ENCODE peak calls at places on chromosomes 5 and 9, in eight cellular contexts. One of them, this sample, is unnamed.

GRCh38 chr5:34858798-34859197 is 19.8 kb downstream of the TTC23L start:
- DNase-seq in psoas muscle: no peak
- DNase-seq in SK-N-SH: no peak
- DNase-seq in tibial nerve: no peak
- DNase-seq in fibroblast of lung: peak
- DNase-seq in testis: no peak
- DNase-seq in osteoblast: no peak
- DNase-seq in brain microvascular endothelial cell: no peak
- DNase-seq in this sample: no peak

GRCh38 chr9:76525196-76525595 is 66.2 kb downstream of the GCNT1 start:
- DNase-seq in psoas muscle: no peak
- DNase-seq in testis: no peak
- DNase-seq in tibial nerve: no peak
- DNase-seq in fibroblast of lung: no peak
- DNase-seq in SK-N-SH: no peak
- DNase-seq in brain microvascular endothelial cell: no peak
- DNase-seq in osteoblast: no peak
- DNase-seq in this sample: no peak

GRCh38 chr5:150567031-150567680 is 59.2 kb downstream of the NDST1 start:
- DNase-seq in osteoblast: no peak
- DNase-seq in tibial nerve: no peak
- DNase-seq in psoas muscle: no peak
- DNase-seq in brain microvascular endothelial cell: peak
- DNase-seq in SK-N-SH: no peak
- DNase-seq in testis: no peak
- DNase-seq in fibroblast of lung: peak
- DNase-seq in this sample: no peak

GRCh38 chr9:1007312-1007711 is 30.9 kb downstream of the DMRT3 start:
- DNase-seq in brain microvascular endothelial cell: no peak
- DNase-seq in tibial nerve: no peak
- DNase-seq in fibroblast of lung: no peak
- DNase-seq in psoas muscle: no peak
- DNase-seq in SK-N-SH: no peak
- DNase-seq in osteoblast: no peak
- DNase-seq in testis: no peak
- DNase-seq in this sample: no peak

GRCh38 chr9:126407125-126407870 is 80.7 kb downstream of the MVB12B start:
- DNase-seq in osteoblast: no peak
- DNase-seq in tibial nerve: no peak
- DNase-seq in psoas muscle: no peak
- DNase-seq in testis: no peak
- DNase-seq in fibroblast of lung: peak
- DNase-seq in SK-N-SH: no peak
- DNase-seq in brain microvascular endothelial cell: no peak
- DNase-seq in this sample: no peak

GRCh38 chr9:36136894-36137391 is 410 bp downstream of the GLIPR2 start:
- DNase-seq in osteoblast: peak
- DNase-seq in psoas muscle: no peak
- DNase-seq in brain microvascular endothelial cell: no peak
- DNase-seq in tibial nerve: no peak
- DNase-seq in testis: no peak
- DNase-seq in fibroblast of lung: peak
- DNase-seq in SK-N-SH: peak
- DNase-seq in this sample: no peak

GRCh38 chr5:158285771-158286170 is 426.8 kb upstream of the CLINT1 start:
- DNase-seq in SK-N-SH: no peak
- DNase-seq in fibroblast of lung: no peak
- DNase-seq in osteoblast: no peak
- DNase-seq in psoas muscle: no peak
- DNase-seq in testis: no peak
- DNase-seq in brain microvascular endothelial cell: no peak
- DNase-seq in tibial nerve: no peak
- DNase-seq in this sample: no peak

GRCh38 chr5:96300986-96301385 is 132.1 kb downstream of the PCSK1 start:
- DNase-seq in tibial nerve: no peak
- DNase-seq in brain microvascular endothelial cell: no peak
- DNase-seq in SK-N-SH: no peak
- DNase-seq in psoas muscle: no peak
- DNase-seq in fibroblast of lung: no peak
- DNase-seq in osteoblast: no peak
- DNase-seq in testis: no peak
- DNase-seq in this sample: no peak

GRCh38 chr9:137453643-137454081 is 5.5 kb downstream of the NSMF start:
- DNase-seq in osteoblast: peak
- DNase-seq in testis: peak
- DNase-seq in SK-N-SH: peak
- DNase-seq in brain microvascular endothelial cell: peak
- DNase-seq in tibial nerve: peak
- DNase-seq in fibroblast of lung: peak
- DNase-seq in psoas muscle: peak
- DNase-seq in this sample: peak

GRCh38 chr5:40831346-40832210 is 3.4 kb downstream of the RPL37 start:
- DNase-seq in SK-N-SH: no peak
- DNase-seq in fibroblast of lung: peak
- DNase-seq in tibial nerve: no peak
- DNase-seq in testis: no peak
- DNase-seq in brain microvascular endothelial cell: no peak
- DNase-seq in osteoblast: no peak
- DNase-seq in psoas muscle: no peak
- DNase-seq in this sample: no peak
- H3K27ac ChIP-seq in SK-N-SH: no peak
- H3K27ac ChIP-seq in fibroblast of lung: no peak
- H3K27ac ChIP-seq in tibial nerve: no peak
- H3K27ac ChIP-seq in testis: no peak
- H3K27ac ChIP-seq in brain microvascular endothelial cell: peak
- H3K27ac ChIP-seq in osteoblast: peak
- H3K27ac ChIP-seq in psoas muscle: no peak
- H3K27ac ChIP-seq in this sample: no peak

GRCh38 chr5:132103969-132104391 is 30.4 kb downstream of the CSF2 start:
- DNase-seq in testis: no peak
- DNase-seq in fibroblast of lung: no peak
- DNase-seq in tibial nerve: no peak
- DNase-seq in brain microvascular endothelial cell: no peak
- DNase-seq in SK-N-SH: no peak
- DNase-seq in osteoblast: no peak
- DNase-seq in psoas muscle: no peak
- DNase-seq in this sample: no peak

GRCh38 chr5:132104561-132104960 is 31.0 kb downstream of the CSF2 start:
- DNase-seq in brain microvascular endothelial cell: no peak
- DNase-seq in fibroblast of lung: peak
- DNase-seq in testis: no peak
- DNase-seq in osteoblast: peak
- DNase-seq in SK-N-SH: no peak
- DNase-seq in psoas muscle: no peak
- DNase-seq in tibial nerve: no peak
- DNase-seq in this sample: no peak

GRCh38 chr5:132102101-132102701 is 28.6 kb downstream of the CSF2 start:
- DNase-seq in osteoblast: peak
- DNase-seq in testis: no peak
- DNase-seq in tibial nerve: no peak
- DNase-seq in SK-N-SH: no peak
- DNase-seq in brain microvascular endothelial cell: no peak
- DNase-seq in psoas muscle: no peak
- DNase-seq in fibroblast of lung: peak
- DNase-seq in this sample: no peak

GRCh38 chr5:132102944-132103343 is 29.4 kb downstream of the CSF2 start:
- DNase-seq in osteoblast: no peak
- DNase-seq in tibial nerve: no peak
- DNase-seq in psoas muscle: no peak
- DNase-seq in SK-N-SH: no peak
- DNase-seq in fibroblast of lung: no peak
- DNase-seq in brain microvascular endothelial cell: no peak
- DNase-seq in testis: no peak
- DNase-seq in this sample: no peak

DNA sequence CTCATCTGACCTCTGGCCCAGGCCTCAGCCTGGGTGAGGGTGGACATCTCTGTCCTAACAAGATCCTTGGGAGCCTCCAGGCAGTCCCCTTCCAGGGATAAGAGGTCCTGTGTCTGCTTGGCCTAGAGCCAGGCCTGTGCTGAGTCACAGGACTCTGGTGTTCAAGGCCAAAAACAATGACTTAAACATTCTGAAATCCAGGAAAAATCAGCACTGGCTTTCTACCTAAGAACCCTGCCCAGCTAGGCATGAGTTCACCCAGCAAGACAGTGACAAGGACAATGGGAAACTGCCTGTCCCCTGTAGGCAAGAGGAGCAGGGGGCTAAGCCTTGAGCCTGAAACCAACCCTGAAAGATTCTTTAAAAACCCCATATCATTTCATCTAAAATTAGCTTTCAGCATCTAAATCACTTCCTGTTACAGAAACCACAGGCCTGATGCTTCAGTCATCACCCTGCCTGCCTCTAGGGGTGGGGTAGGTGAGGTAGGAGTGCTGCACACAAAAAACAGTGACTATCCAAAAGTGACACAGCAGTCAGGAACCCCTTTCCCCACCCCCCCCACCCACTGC is 29.9 kb downstream of the CSF2 start:
- DNase-seq in brain microvascular endothelial cell: peak
- DNase-seq in fibroblast of lung: peak
- DNase-seq in tibial nerve: peak
- DNase-seq in testis: peak
- DNase-seq in psoas muscle: peak
- DNase-seq in osteoblast: peak
- DNase-seq in SK-N-SH: peak
- DNase-seq in this sample: no peak
- H3K4me3 ChIP-seq in brain microvascular endothelial cell: no peak
- H3K4me3 ChIP-seq in fibroblast of lung: no peak
- H3K4me3 ChIP-seq in tibial nerve: no peak
- H3K4me3 ChIP-seq in testis: no peak
- H3K4me3 ChIP-seq in psoas muscle: no peak
- H3K4me3 ChIP-seq in osteoblast: no peak
- H3K4me3 ChIP-seq in SK-N-SH: no peak
- H3K4me3 ChIP-seq in this sample: no peak

GRCh38 chr5:134911285-134912215 is 6.6 kb downstream of the PCBD2 start:
- DNase-seq in testis: no peak
- DNase-seq in fibroblast of lung: no peak
- DNase-seq in psoas muscle: no peak
- DNase-seq in osteoblast: no peak
- DNase-seq in tibial nerve: no peak
- DNase-seq in brain microvascular endothelial cell: no peak
- DNase-seq in SK-N-SH: no peak
- DNase-seq in this sample: peak

GRCh38 chr5:134913795-134914194 is 8.9 kb downstream of the PCBD2 start:
- DNase-seq in fibroblast of lung: no peak
- DNase-seq in psoas muscle: no peak
- DNase-seq in tibial nerve: no peak
- DNase-seq in osteoblast: peak
- DNase-seq in testis: no peak
- DNase-seq in SK-N-SH: no peak
- DNase-seq in brain microvascular endothelial cell: no peak
- DNase-seq in this sample: no peak

GRCh38 chr5:134913254-134913653 is 8.3 kb downstream of the PCBD2 start:
- DNase-seq in brain microvascular endothelial cell: no peak
- DNase-seq in tibial nerve: no peak
- DNase-seq in testis: peak
- DNase-seq in psoas muscle: no peak
- DNase-seq in fibroblast of lung: no peak
- DNase-seq in SK-N-SH: no peak
- DNase-seq in osteoblast: no peak
- DNase-seq in this sample: no peak

GRCh38 chr5:134920848-134921575 is 16.1 kb downstream of the PCBD2 start:
- DNase-seq in brain microvascular endothelial cell: no peak
- DNase-seq in psoas muscle: no peak
- DNase-seq in fibroblast of lung: no peak
- DNase-seq in SK-N-SH: no peak
- DNase-seq in testis: no peak
- DNase-seq in tibial nerve: no peak
- DNase-seq in osteoblast: peak
- DNase-seq in this sample: no peak

GRCh38 chr5:134917070-134917831 is 12.3 kb downstream of the PCBD2 start:
- DNase-seq in fibroblast of lung: no peak
- DNase-seq in psoas muscle: no peak
- DNase-seq in SK-N-SH: no peak
- DNase-seq in testis: no peak
- DNase-seq in brain microvascular endothelial cell: no peak
- DNase-seq in tibial nerve: no peak
- DNase-seq in osteoblast: peak
- DNase-seq in this sample: peak
- TF ChIP-seq CTCF in fibroblast of lung: peak
- TF ChIP-seq CTCF in psoas muscle: no peak
- TF ChIP-seq CTCF in SK-N-SH: peak
- TF ChIP-seq CTCF in testis: no peak
- TF ChIP-seq CTCF in brain microvascular endothelial cell: peak
- TF ChIP-seq CTCF in tibial nerve: no peak
- TF ChIP-seq CTCF in osteoblast: peak
- TF ChIP-seq CTCF in this sample: peak

GRCh38 chr5:154196955-154197652 is 6.6 kb downstream of the GALNT10 start:
- DNase-seq in brain microvascular endothelial cell: peak
- DNase-seq in osteoblast: no peak
- DNase-seq in psoas muscle: no peak
- DNase-seq in testis: no peak
- DNase-seq in SK-N-SH: peak
- DNase-seq in tibial nerve: no peak
- DNase-seq in fibroblast of lung: peak
- DNase-seq in this sample: no peak

GRCh38 chr5:154199671-154200220 is 9.2 kb downstream of the GALNT10 start:
- DNase-seq in psoas muscle: no peak
- DNase-seq in osteoblast: no peak
- DNase-seq in SK-N-SH: no peak
- DNase-seq in testis: no peak
- DNase-seq in fibroblast of lung: no peak
- DNase-seq in tibial nerve: no peak
- DNase-seq in brain microvascular endothelial cell: no peak
- DNase-seq in this sample: no peak

GRCh38 chr5:154198611-154199230 is 8.2 kb downstream of the GALNT10 start:
- DNase-seq in psoas muscle: no peak
- DNase-seq in tibial nerve: no peak
- DNase-seq in osteoblast: peak
- DNase-seq in SK-N-SH: no peak
- DNase-seq in testis: no peak
- DNase-seq in fibroblast of lung: peak
- DNase-seq in brain microvascular endothelial cell: peak
- DNase-seq in this sample: no peak

GRCh38 chr5:154199263-154199662 is 8.7 kb downstream of the GALNT10 start:
- DNase-seq in SK-N-SH: no peak
- DNase-seq in tibial nerve: no peak
- DNase-seq in brain microvascular endothelial cell: no peak
- DNase-seq in fibroblast of lung: no peak
- DNase-seq in osteoblast: no peak
- DNase-seq in testis: no peak
- DNase-seq in psoas muscle: no peak
- DNase-seq in this sample: no peak

DNA sequence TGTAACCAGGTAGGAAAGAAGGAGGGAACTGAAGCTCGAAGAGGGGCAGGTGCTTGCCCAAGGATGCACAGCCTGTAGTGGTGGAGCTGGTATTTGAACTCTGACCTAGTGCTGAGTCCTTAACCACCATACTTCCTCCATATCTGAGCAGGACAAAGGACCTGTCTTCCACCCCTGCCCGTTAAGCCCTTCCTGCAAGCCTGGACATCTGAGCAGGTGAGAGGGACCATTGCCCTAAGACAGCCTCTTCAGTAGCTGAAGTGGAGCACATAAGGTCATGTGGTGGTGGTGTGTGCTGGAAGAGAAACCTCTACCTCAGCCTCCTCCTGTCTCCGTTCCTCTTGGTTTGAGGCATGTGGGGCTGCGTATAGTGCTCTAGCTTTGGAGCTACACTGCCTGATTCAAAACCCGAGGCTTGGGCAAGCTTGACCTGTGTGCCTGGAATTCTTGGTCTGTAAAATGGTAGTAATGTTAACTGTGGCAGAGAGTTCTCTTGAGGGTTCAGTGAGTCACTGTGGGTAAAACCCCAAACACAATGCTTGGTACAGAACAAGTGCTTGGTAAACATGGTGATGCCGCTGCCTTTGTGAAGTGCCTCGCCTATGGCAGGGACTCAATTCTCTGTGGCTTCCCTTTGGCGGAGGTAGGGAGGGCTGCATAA is 7.4 kb downstream of the GALNT10 start:
- DNase-seq in testis: no peak
- DNase-seq in brain microvascular endothelial cell: peak
- DNase-seq in fibroblast of lung: peak
- DNase-seq in psoas muscle: no peak
- DNase-seq in tibial nerve: no peak
- DNase-seq in osteoblast: peak
- DNase-seq in SK-N-SH: no peak
- DNase-seq in this sample: no peak
- H3K27ac ChIP-seq in testis: no peak
- H3K27ac ChIP-seq in brain microvascular endothelial cell: peak
- H3K27ac ChIP-seq in fibroblast of lung: no peak
- H3K27ac ChIP-seq in psoas muscle: no peak
- H3K27ac ChIP-seq in tibial nerve: no peak
- H3K27ac ChIP-seq in osteoblast: peak
- H3K27ac ChIP-seq in SK-N-SH: no peak
- H3K27ac ChIP-seq in this sample: no peak

This sample was measured in WERI-Rb-1.